ENCODE peak calls at places on chromosomes 3 and 15, in nine cellular contexts. X, W, G, O, M, T, D, Y and I are unnamed samples.

GRCh38 chr3:194671511-194671899 is 486 bp downstream of the LSG1 start:
- DNase-seq in D (no peak), W (no peak), M (peak; percentile 44), G (peak; percentile 74), X (no peak), T (peak; percentile 46), Y (peak; percentile 36), O (peak; percentile 54), I (no peak)

GRCh38 chr3:88707837-88708236 is 399.6 kb upstream of the EPHA3 start:
- DNase-seq in X (no peak), D (no peak), W (no peak), T (no peak), G (no peak), Y (no peak), O (no peak), M (no peak), I (no peak)

GRCh38 chr3:40677321-40677720 is 152.6 kb downstream of the ZNF621 start:
- DNase-seq in O (no peak), G (no peak), M (no peak), X (no peak), D (no peak), Y (no peak), T (no peak), W (no peak), I (no peak)

GRCh38 chr3:70980646-70981031 is 602.9 kb downstream of the FOXP1 start:
- DNase-seq in Y (no peak), D (no peak), M (no peak), G (no peak), X (no peak), O (peak; percentile 17), W (no peak), T (no peak), I (no peak)

GRCh38 chr3:128383316-128384235 is 83.1 kb downstream of the DNAJB8 start:
- DNase-seq in X (no peak), W (peak; percentile 84), D (no peak), M (no peak), O (peak; percentile 62), G (peak; percentile 62), Y (peak; percentile 5), T (peak; percentile 32), I (no peak)

GRCh38 chr3:33212406-33212805 is 6.2 kb downstream of the SUSD5 start:
- DNase-seq in G (no peak), M (no peak), T (no peak), W (no peak), Y (no peak), D (no peak), O (no peak), X (no peak), I (no peak)

GRCh38 chr15:43465105-43465504 is 27.9 kb downstream of the TP53BP1 start:
- DNase-seq in G (peak; percentile 88), M (no peak), T (peak; percentile 89), Y (no peak), D (no peak), O (peak; percentile 67), X (no peak), W (no peak), I (no peak)

GRCh38 chr3:11563159-11563558 is 80.6 kb downstream of the VGLL4 start:
- DNase-seq in M (peak; percentile 19), O (no peak), D (peak; percentile 61), G (no peak), Y (no peak), W (no peak), T (no peak), X (no peak), I (no peak)

GRCh38 chr3:168102735-168103410 is 7.1 kb upstream of the GOLIM4 start:
- DNase-seq in M (no peak), O (no peak), W (no peak), T (no peak), Y (no peak), X (no peak), D (no peak), G (no peak), I (no peak)

GRCh38 chr3:56467108-56467507 is 1.2 kb downstream of the ERC2 start:
- DNase-seq in G (no peak), D (no peak), Y (peak; percentile 96), X (peak; percentile 75), O (peak; percentile 52), W (peak; percentile 81), M (peak; percentile 32), T (no peak), I (peak; percentile 82)

GRCh38 chr3:150956376-150956775 is 16.2 kb downstream of the CLRN1 start:
- DNase-seq in G (peak; percentile 73), O (peak; percentile 22), W (no peak), X (no peak), M (no peak), T (peak; percentile 39), D (no peak), Y (no peak), I (no peak)

GRCh38 chr3:151751161-151751560 is 17.4 kb downstream of the AADACL2 start:
- DNase-seq in Y (no peak), D (no peak), T (peak; percentile 46), M (no peak), G (peak; percentile 69), W (no peak), O (peak; percentile 87), X (no peak), I (no peak)

GRCh38 chr3:195285403-195285802 is 14.4 kb upstream of the XXYLT1 start:
- DNase-seq in X (no peak), G (no peak), W (no peak), M (no peak), Y (no peak), T (no peak), D (no peak), O (no peak), I (no peak)

GRCh38 chr15:87528873-87529272 is 727.7 kb downstream of the NTRK3 start:
- DNase-seq in O (no peak), D (no peak), X (no peak), G (no peak), Y (no peak), M (no peak), T (no peak), W (no peak), I (no peak)

GRCh38 chr15:71970435-71970834 is 147.5 kb downstream of the MYO9A start:
- DNase-seq in O (no peak), D (no peak), M (no peak), X (no peak), G (no peak), Y (no peak), T (no peak), W (no peak), I (no peak)

GRCh38 chr15:69906256-69907185 is 191.2 kb downstream of the TLE3 start:
- DNase-seq in D (no peak), M (no peak), T (no peak), Y (no peak), X (no peak), O (no peak), W (no peak), G (no peak), I (no peak)

GRCh38 chr15:87672309-87672897 is 584.1 kb downstream of the NTRK3 start:
- DNase-seq in D (no peak), M (no peak), Y (peak; percentile 5), G (peak; percentile 67), X (no peak), O (peak; percentile 61), T (no peak), W (no peak), I (no peak)

GRCh38 chr3:120299403-120299802 is 14.4 kb upstream of the GPR156 start:
- DNase-seq in T (no peak), Y (no peak), G (peak; percentile 4), D (no peak), M (no peak), W (no peak), X (no peak), O (no peak), I (no peak)